ENCODE peak calls at places on chromosomes 6 and 20, in ten cellular contexts. N is A549; V is NB4; U is uterus; R is IMR-90; S is upper lobe of left lung; O is astrocyte of the spinal cord; K is CD8-positive, alpha-beta T cell; Q is fibroblast of lung; T is lower leg skin. W is an unnamed sample.

GRCh38 chr6:104325341-104326172 is 534.2 kb downstream of the HACE1 start:
- DNase-seq in N (peak; percentile 14), V (peak; percentile 64), U (no peak), R (no peak), S (no peak), O (peak; percentile 30), K (no peak), Q (no peak), T (no peak), W (peak; percentile 15)

GRCh38 chr20:57627972-57628650 is 7.9 kb upstream of the ZBP1 start:
- DNase-seq in N (no peak), V (peak; percentile 93), U (peak; percentile 74), R (peak; percentile 41), S (peak; percentile 58), O (peak; percentile 41), K (peak; percentile 55), Q (peak; percentile 16), T (peak; percentile 87), W (peak; percentile 29)

GRCh38 chr6:83430606-83431544 is at the start of gene ME1:
- DNase-seq in N (peak; percentile 90), V (peak; percentile 97), U (peak; percentile 55), R (peak; percentile 86), S (peak; percentile 91), O (peak; percentile 78), K (peak; percentile 34), Q (peak; percentile 80), T (peak; percentile 92), W (peak; percentile 60)

GRCh38 chr6:129212081-129212480 is 329.1 kb downstream of the LAMA2 start:
- DNase-seq in N (no peak), V (no peak), U (no peak), R (no peak), S (no peak), O (peak; percentile 33), K (no peak), Q (peak; percentile 44), T (no peak), W (no peak)

GRCh38 chr20:8721098-8721497 is 347.8 kb upstream of the PLCB4 start:
- DNase-seq in N (peak; percentile 64), V (peak; percentile 76), U (peak; percentile 33), R (peak; percentile 67), S (no peak), O (peak; percentile 63), K (no peak), Q (peak; percentile 49), T (no peak), W (peak; percentile 44)

GRCh38 chr6:36029464-36029863 is 1.9 kb downstream of the MAPK14 start:
- DNase-seq in N (peak; percentile 4), V (peak; percentile 83), U (no peak), R (peak; percentile 85), S (no peak), O (peak; percentile 48), K (no peak), Q (peak; percentile 59), T (no peak), W (peak; percentile 79)

GRCh38 chr6:155381856-155382690 is 67.8 kb upstream of the TFB1M start:
- DNase-seq in N (no peak), V (no peak), U (no peak), R (peak; percentile 96), S (no peak), O (peak; percentile 55), K (no peak), Q (peak; percentile 83), T (no peak), W (peak; percentile 4)

GRCh38 chr6:106750146-106750900 is 120.9 kb downstream of the QRSL1 start:
- DNase-seq in N (no peak), V (no peak), U (no peak), R (no peak), S (no peak), O (no peak), K (no peak), Q (no peak), T (no peak), W (peak; percentile 81)

GRCh38 chr20:17655286-17655651 is 26.8 kb downstream of the RRBP1 start:
- DNase-seq in N (no peak), V (no peak), U (peak; percentile 14), R (no peak), S (no peak), O (no peak), K (no peak), Q (peak; percentile 63), T (no peak), W (no peak)

GRCh38 chr6:133956413-133957049 is 3.5 kb downstream of the TBPL1 start:
- DNase-seq in N (no peak), V (no peak), U (no peak), R (no peak), S (no peak), O (no peak), K (no peak), Q (no peak), T (no peak), W (no peak)

GRCh38 chr6:88220493-88220892 is 54.3 kb upstream of the CNR1 start:
- DNase-seq in N (peak; percentile 2), V (peak; percentile 31), U (no peak), R (no peak), S (no peak), O (peak; percentile 19), K (no peak), Q (peak; percentile 9), T (no peak), W (peak; percentile 10)

GRCh38 chr20:5705827-5706226 is 44.4 kb upstream of the SHLD1 start:
- DNase-seq in N (no peak), V (no peak), U (no peak), R (no peak), S (no peak), O (no peak), K (no peak), Q (no peak), T (no peak), W (no peak)

GRCh38 chr6:168937061-168937460 is 316.6 kb downstream of the THBS2 start:
- DNase-seq in N (no peak), V (no peak), U (no peak), R (peak; percentile 12), S (no peak), O (no peak), K (no peak), Q (peak; percentile 47), T (peak; percentile 78), W (peak; percentile 1)

GRCh38 chr6:2225422-2226392 is 19.7 kb downstream of the GMDS start:
- DNase-seq in N (peak; percentile 21), V (no peak), U (no peak), R (no peak), S (no peak), O (no peak), K (no peak), Q (peak; percentile 23), T (no peak), W (peak; percentile 73)

GRCh38 chr20:33656783-33657703 is 5.1 kb upstream of the C20orf144 start:
- DNase-seq in N (no peak), V (no peak), U (no peak), R (no peak), S (no peak), O (no peak), K (no peak), Q (no peak), T (no peak), W (no peak)

GRCh38 chr6:13566500-13566899 is 7.9 kb upstream of the SIRT5 start:
- DNase-seq in N (no peak), V (no peak), U (no peak), R (no peak), S (no peak), O (no peak), K (no peak), Q (no peak), T (peak; percentile 42), W (no peak)

GRCh38 chr20:32752458-32753250 is 9.4 kb upstream of the COMMD7 start:
- DNase-seq in N (no peak), V (peak; percentile 57), U (no peak), R (peak; percentile 82), S (no peak), O (peak; percentile 67), K (no peak), Q (peak; percentile 84), T (no peak), W (peak; percentile 87)

DNA sequence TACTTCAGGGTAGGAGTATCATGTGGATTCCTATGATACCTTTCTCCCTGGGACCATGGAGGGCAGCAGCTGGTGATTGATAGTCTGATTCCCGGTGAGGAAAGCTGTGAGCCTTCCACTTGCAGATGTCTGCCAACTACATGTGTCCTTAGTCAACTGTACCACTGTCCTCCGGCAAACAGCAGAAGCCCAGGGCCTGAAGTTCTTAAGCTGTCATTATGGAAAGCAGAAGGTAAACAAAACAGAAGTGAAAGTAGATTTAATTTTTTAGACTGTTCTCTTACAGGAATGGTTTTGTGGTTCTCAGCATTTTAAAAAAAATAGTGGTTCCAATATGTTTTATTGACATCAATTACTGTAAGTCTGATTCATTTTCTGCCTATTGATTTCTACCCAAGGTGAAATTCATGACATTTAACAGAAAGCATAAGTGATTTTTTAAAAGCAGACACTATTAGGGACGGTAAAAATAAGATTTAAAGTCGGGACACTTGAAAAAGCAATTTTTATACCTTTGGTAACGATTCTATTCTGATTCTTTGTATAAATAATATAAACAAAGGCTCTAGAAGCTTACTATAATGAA is 36.6 kb downstream of the PTPN1 start:
- DNase-seq in N (no peak), V (no peak), U (no peak), R (no peak), S (no peak), O (no peak), K (no peak), Q (no peak), T (no peak), W (no peak)
- H3K4me3 ChIP-seq in N (no peak overlapping the region), V (no peak overlapping the region), U (no peak overlapping the region), R (no peak overlapping the region), S (no peak overlapping the region), O (no peak overlapping the region), K (no peak overlapping the region), Q (peak overlapping the region; percentile 27), T (no peak overlapping the region), W (no peak overlapping the region)

GRCh38 chr20:45080867-45081616 is 19.9 kb downstream of the KCNS1 start:
- DNase-seq in N (peak; percentile 16), V (peak; percentile 40), U (no peak), R (peak; percentile 52), S (no peak), O (no peak), K (no peak), Q (no peak), T (no peak), W (peak; percentile 28)
- TF ChIP-seq CTCF in N (peak; percentile 21), V (peak; percentile 57), U (no peak), R (peak; percentile 46), S (no peak), O (peak; percentile 58), K (peak; percentile 18), Q (peak; percentile 42), T (no peak), W (peak; percentile 31)

DNA sequence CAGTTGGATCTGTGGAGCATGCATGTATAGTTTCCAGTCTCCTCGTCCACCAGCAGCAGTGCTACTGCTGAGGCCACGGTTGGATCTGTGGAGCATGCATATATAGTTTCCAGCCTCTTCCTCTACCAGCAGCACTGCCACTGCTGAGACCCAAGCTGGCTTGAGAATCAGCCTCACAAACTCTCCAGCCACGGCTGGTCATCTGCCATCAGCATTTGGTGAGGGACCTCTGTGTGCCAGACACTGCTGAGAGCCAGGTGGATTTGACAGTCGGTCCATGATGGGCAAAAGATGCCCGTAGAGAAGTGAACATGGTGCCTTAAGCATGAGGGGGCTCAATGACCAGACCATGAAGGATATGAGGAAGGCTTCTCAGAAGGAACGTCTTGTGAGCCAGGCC is 46.4 kb downstream of the SLC9A8 start:
- DNase-seq in N (no peak), V (no peak), U (no peak), R (no peak), S (no peak), O (no peak), K (no peak), Q (no peak), T (no peak), W (no peak)
- H3K4me3 ChIP-seq in N (no peak overlapping the region), V (no peak overlapping the region), U (no peak overlapping the region), R (no peak overlapping the region), S (no peak overlapping the region), O (no peak overlapping the region), K (no peak overlapping the region), Q (no peak overlapping the region), T (no peak overlapping the region), W (no peak overlapping the region)

GRCh38 chr6:126628125-126628524 is 288.2 kb downstream of the CENPW start:
- DNase-seq in N (peak; percentile 11), V (peak; percentile 14), U (no peak), R (no peak), S (no peak), O (no peak), K (no peak), Q (no peak), T (no peak), W (no peak)
- TF ChIP-seq CTCF in N (no peak), V (peak; percentile 15), U (no peak), R (no peak), S (no peak), O (no peak), K (no peak), Q (no peak), T (no peak), W (no peak)

W was measured in bronchial epithelial cell.